ENCODE peak calls at places on chromosome 17, in seven cellular contexts. A is ovary, L is NCI-H524, P is head of caudate nucleus, Y is glomerular endothelial cell, F is T-helper 1 cell, S is HT1080. H is an unnamed sample.

GRCh38 chr17:50551433-50551815 is 4.5 kb downstream of the SPATA20 start:
- DNase-seq in A (no peak), L (no peak), P (no peak), Y (no peak), F (no peak), S (no peak), H (no peak)

GRCh38 chr17:35520043-35520442 is 17.4 kb downstream of the SLFN12L start:
- DNase-seq in A (no peak), L (no peak), P (no peak), Y (no peak), F (no peak), S (no peak), H (no peak)

GRCh38 chr17:75619506-75620431 is 13.5 kb upstream of the SMIM5 start:
- DNase-seq in A (no peak), L (peak), P (peak), Y (no peak), F (no peak), S (peak), H (peak)

GRCh38 chr17:82350182-82351030 is 8.6 kb upstream of the TEX19 start:
- DNase-seq in A (no peak), L (peak), P (no peak), Y (no peak), F (no peak), S (peak), H (peak)

GRCh38 chr17:35577826-35578194 is 561 bp downstream of the PEX12 start:
- DNase-seq in A (no peak), L (no peak), P (no peak), Y (no peak), F (no peak), S (no peak), H (no peak)

GRCh38 chr17:48576479-48577309 is 1.5 kb downstream of the HOXB4 start:
- DNase-seq in A (no peak), L (no peak), P (no peak), Y (no peak), F (no peak), S (no peak), H (no peak)

GRCh38 chr17:34841467-34841866 is 119.8 kb downstream of the CCT6B start:
- DNase-seq in A (no peak), L (no peak), P (no peak), Y (no peak), F (no peak), S (no peak), H (peak)

GRCh38 chr17:33732116-33732515 is 439.0 kb upstream of the ASIC2 start:
- DNase-seq in A (no peak), L (no peak), P (no peak), Y (no peak), F (no peak), S (no peak), H (no peak)

GRCh38 chr17:16971458-16972338 is at the start of gene TNFRSF13B:
- DNase-seq in A (no peak), L (no peak), P (no peak), Y (no peak), F (no peak), S (no peak), H (no peak)

GRCh38 chr17:66915204-66915611 is 49.3 kb upstream of the CACNG4 start:
- DNase-seq in A (no peak), L (peak), P (peak), Y (no peak), F (no peak), S (peak), H (peak)

GRCh38 chr17:73814070-73814469 is 169.8 kb upstream of the SDK2 start:
- DNase-seq in A (no peak), L (no peak), P (no peak), Y (no peak), F (no peak), S (no peak), H (no peak)

GRCh38 chr17:75130059-75130631 is 1.4 kb downstream of the NT5C start:
- DNase-seq in A (no peak), L (no peak), P (no peak), Y (no peak), F (no peak), S (no peak), H (no peak)

GRCh38 chr17:67718325-67718941 is 697 bp downstream of the NOL11 start:
- DNase-seq in A (no peak), L (peak), P (peak), Y (no peak), F (peak), S (peak), H (peak)

GRCh38 chr17:12522743-12523181 is 142.9 kb upstream of the MYOCD start:
- DNase-seq in A (no peak), L (no peak), P (no peak), Y (no peak), F (no peak), S (peak), H (no peak)